ENCODE peak calls at places on chromosomes 11 and 22, in seven cellular contexts. P is foreskin fibroblast; B is hippocampal formation; C is NCI-H1417; Q is activated T-cell treated with anti-CD3 and anti-CD28 coated beads, Interleukin-2, amount 50 U/mL, for 48 hours; Y is stimulated activated CD4-positive, alpha-beta T cell treated with anti-CD3 and anti-CD28 coated beads, Interleukin-12 subunit alpha, Interleukin-12 subunit beta, amount 100 ng/mL, for 48 hours; N is activated CD8-positive, alpha-beta memory T cell treated with anti-CD3 and anti-CD28 coated beads, Interleukin-2, amount 50 U/mL, for 48 hours. F is an unnamed sample.

GRCh38 chr11:126002181-126002580 is 56.3 kb downstream of the VSIG10L2 start:
- DNase-seq in P (no peak), N (no peak), C (no peak), Y (no peak), B (no peak), Q (no peak), F (no peak)

GRCh38 chr11:24598636-24599035 is 101.8 kb downstream of the LUZP2 start:
- DNase-seq in C (no peak), N (no peak), Y (no peak), Q (no peak), B (no peak), P (no peak), F (no peak)

GRCh38 chr22:44210721-44211120 is 30.0 kb downstream of the PARVG start:
- DNase-seq in C (no peak), B (no peak), N (no peak), P (peak), Q (no peak), Y (no peak), F (peak)

GRCh38 chr11:132408877-132409276 is 1038.5 kb downstream of the NTM start:
- DNase-seq in N (no peak), B (no peak), Y (no peak), Q (no peak), C (peak), P (no peak), F (no peak)

GRCh38 chr11:115314330-115314729 is 189.9 kb downstream of the CADM1 start:
- DNase-seq in Q (no peak), N (no peak), B (no peak), Y (no peak), C (no peak), P (no peak), F (no peak)

GRCh38 chr11:73147771-73148681 is 5.9 kb upstream of the FCHSD2 start:
- DNase-seq in N (no peak), B (no peak), Q (no peak), P (no peak), C (no peak), Y (no peak), F (peak)

GRCh38 chr22:23079814-23080521 is 9.6 kb downstream of the GNAZ start:
- DNase-seq in Q (no peak), B (no peak), Y (no peak), N (no peak), C (no peak), P (no peak), F (no peak)

GRCh38 chr11:121237686-121238658 is 54.6 kb upstream of the SC5D start:
- DNase-seq in Q (peak), N (no peak), P (no peak), B (no peak), Y (peak), C (no peak), F (no peak)

GRCh38 chr11:725624-726202 is 19.7 kb downstream of the EPS8L2 start:
- DNase-seq in P (no peak), C (no peak), N (no peak), B (no peak), Q (no peak), Y (no peak), F (no peak)

GRCh38 chr22:37427711-37428635 is 694 bp upstream of the ELFN2 start:
- DNase-seq in C (no peak), Q (peak), B (no peak), N (no peak), P (no peak), Y (no peak), F (no peak)

GRCh38 chr11:64743591-64744543 is at the start of gene RASGRP2:
- DNase-seq in P (no peak), C (no peak), Q (peak), N (peak), Y (peak), B (no peak), F (peak)

GRCh38 chr11:6259638-6260019 is at the start of gene CCKBR:
- DNase-seq in B (no peak), N (peak), P (no peak), Q (peak), Y (no peak), C (no peak), F (no peak)

GRCh38 chr22:30539368-30539767 is 7.2 kb downstream of the SEC14L6 start:
- DNase-seq in Q (no peak), C (no peak), Y (no peak), N (no peak), P (no peak), B (no peak), F (no peak)

GRCh38 chr11:12272821-12273617 is 104.4 kb upstream of the PARVA start:
- DNase-seq in Q (no peak), C (no peak), N (no peak), B (no peak), P (peak), Y (no peak), F (peak)

GRCh38 chr11:110907629-110908028 is 195.4 kb upstream of the ARHGAP20 start:
- DNase-seq in P (peak), C (no peak), B (no peak), N (no peak), Q (no peak), Y (no peak), F (no peak)

GRCh38 chr11:113874920-113875413 is 405 bp downstream of the USP28 start:
- DNase-seq in Y (no peak), C (peak), B (no peak), N (no peak), P (peak), Q (no peak), F (no peak)

GRCh38 chr11:120235024-120235628 is 4.8 kb upstream of the POU2F3 start:
- DNase-seq in Y (peak), P (no peak), C (peak), N (peak), B (no peak), Q (peak), F (no peak)

GRCh38 chr11:64299847-64300648 is at the start of gene CATSPERZ:
- DNase-seq in Y (no peak), Q (no peak), N (no peak), C (no peak), B (no peak), P (no peak), F (no peak)

GRCh38 chr11:31557991-31558390 is 48.4 kb downstream of the ELP4 start:
- DNase-seq in B (no peak), N (no peak), P (no peak), Q (no peak), C (no peak), Y (no peak), F (no peak)

GRCh38 chr22:24583221-24583971 is 9.5 kb downstream of the LRRC75B start:
- DNase-seq in N (no peak), C (peak), B (no peak), P (no peak), Q (no peak), Y (no peak), F (no peak)

GRCh38 chr11:65352783-65353182 is 1.8 kb upstream of the TIGD3 start:
- DNase-seq in C (no peak), N (no peak), Y (no peak), Q (no peak), B (no peak), P (no peak), F (no peak)

GRCh38 chr22:49784630-49784971 is 43.1 kb downstream of the BRD1 start:
- DNase-seq in C (no peak), Y (no peak), B (no peak), P (no peak), Q (no peak), N (no peak), F (no peak)

F was measured in mesenteric fat pad.